ENCODE peak calls at places on chromosomes 3 and 15, in four cellular contexts. One of them, this sample, is unnamed.

GRCh38 chr3:14508966-14509795 is 31.0 kb downstream of the GRIP2 start:
- DNase-seq in suprapubic skin: peak
- DNase-seq in GM12892: peak
- DNase-seq in GM12878: no peak
- DNase-seq in this sample: no peak

GRCh38 chr3:148937477-148937876 is 53.9 kb upstream of the GYG1 start:
- DNase-seq in suprapubic skin: no peak
- DNase-seq in GM12892: no peak
- DNase-seq in GM12878: no peak
- DNase-seq in this sample: no peak

GRCh38 chr15:94460624-94461023 is 229.3 kb downstream of the MCTP2 start:
- DNase-seq in suprapubic skin: no peak
- DNase-seq in GM12892: no peak
- DNase-seq in GM12878: no peak
- DNase-seq in this sample: no peak

GRCh38 chr3:61601831-61602230 is 40.5 kb downstream of the PTPRG start:
- DNase-seq in suprapubic skin: no peak
- DNase-seq in GM12892: no peak
- DNase-seq in GM12878: no peak
- DNase-seq in this sample: no peak

GRCh38 chr3:152968388-152969024 is 133.6 kb downstream of the P2RY1 start:
- DNase-seq in suprapubic skin: no peak
- DNase-seq in GM12892: no peak
- DNase-seq in GM12878: no peak
- DNase-seq in this sample: no peak

GRCh38 chr3:172711457-172711800 is 562 bp upstream of the NCEH1 start:
- DNase-seq in suprapubic skin: no peak
- DNase-seq in GM12892: no peak
- DNase-seq in GM12878: no peak
- DNase-seq in this sample: no peak

GRCh38 chr15:75360856-75361255 is 7.6 kb downstream of the MAN2C1 start:
- DNase-seq in suprapubic skin: no peak
- DNase-seq in GM12892: no peak
- DNase-seq in GM12878: no peak
- DNase-seq in this sample: no peak

GRCh38 chr3:117820900-117821299 is 1111.3 kb downstream of the TUSC7 start:
- DNase-seq in suprapubic skin: no peak
- DNase-seq in GM12892: no peak
- DNase-seq in GM12878: no peak
- DNase-seq in this sample: no peak

GRCh38 chr3:52004158-52004787 is 8.6 kb upstream of the RPL29 start:
- DNase-seq in suprapubic skin: no peak
- DNase-seq in GM12892: no peak
- DNase-seq in GM12878: no peak
- DNase-seq in this sample: no peak

GRCh38 chr3:59766165-59766872 is 716.5 kb upstream of the CFAP20DC start:
- DNase-seq in suprapubic skin: no peak
- DNase-seq in GM12892: no peak
- DNase-seq in GM12878: no peak
- DNase-seq in this sample: no peak

GRCh38 chr3:98846101-98846500 is 55.4 kb downstream of the DCBLD2 start:
- DNase-seq in suprapubic skin: no peak
- DNase-seq in GM12892: no peak
- DNase-seq in GM12878: no peak
- DNase-seq in this sample: no peak

GRCh38 chr15:83205725-83206324 is 1.8 kb downstream of the HDGFL3 start:
- DNase-seq in suprapubic skin: no peak
- DNase-seq in GM12892: no peak
- DNase-seq in GM12878: no peak
- DNase-seq in this sample: no peak

GRCh38 chr3:113890256-113890900 is 51.8 kb downstream of the GRAMD1C start:
- DNase-seq in suprapubic skin: no peak
- DNase-seq in GM12892: no peak
- DNase-seq in GM12878: no peak
- DNase-seq in this sample: no peak

GRCh38 chr3:114764056-114764492 is 383.0 kb downstream of the ZBTB20 start:
- DNase-seq in suprapubic skin: no peak
- DNase-seq in GM12892: no peak
- DNase-seq in GM12878: no peak
- DNase-seq in this sample: no peak

GRCh38 chr15:32898991-32899613 is 181.3 kb downstream of the GREM1 start:
- DNase-seq in suprapubic skin: no peak
- DNase-seq in GM12892: no peak
- DNase-seq in GM12878: no peak
- DNase-seq in this sample: no peak

GRCh38 chr3:81022339-81022738 is 739.1 kb downstream of the GBE1 start:
- DNase-seq in suprapubic skin: no peak
- DNase-seq in GM12892: no peak
- DNase-seq in GM12878: no peak
- DNase-seq in this sample: no peak

GRCh38 chr15:50298340-50298739 is 32.8 kb upstream of the HDC start:
- DNase-seq in suprapubic skin: no peak
- DNase-seq in GM12892: no peak
- DNase-seq in GM12878: no peak
- DNase-seq in this sample: no peak

GRCh38 chr15:64905941-64906340 is 5.8 kb upstream of the ANKDD1A start:
- DNase-seq in suprapubic skin: no peak
- DNase-seq in GM12892: no peak
- DNase-seq in GM12878: no peak
- DNase-seq in this sample: no peak

GRCh38 chr3:72617420-72618024 is 230.7 kb downstream of the SHQ1 start:
- DNase-seq in suprapubic skin: no peak
- DNase-seq in GM12892: no peak
- DNase-seq in GM12878: no peak
- DNase-seq in this sample: no peak

GRCh38 chr15:58307313-58307961 is 124.4 kb upstream of the LIPC start:
- DNase-seq in suprapubic skin: no peak
- DNase-seq in GM12892: no peak
- DNase-seq in GM12878: no peak
- DNase-seq in this sample: no peak

GRCh38 chr3:156614642-156615511 is 59.5 kb upstream of the TIPARP start:
- DNase-seq in suprapubic skin: no peak
- DNase-seq in GM12892: no peak
- DNase-seq in GM12878: no peak
- DNase-seq in this sample: no peak

GRCh38 chr3:192685801-192686200 is 41.5 kb downstream of the FGF12 start:
- DNase-seq in suprapubic skin: no peak
- DNase-seq in GM12892: no peak
- DNase-seq in GM12878: no peak
- DNase-seq in this sample: no peak

GRCh38 chr3:114154321-114154821 is 24.5 kb downstream of the DRD3 start:
- DNase-seq in suprapubic skin: no peak
- DNase-seq in GM12892: no peak
- DNase-seq in GM12878: no peak
- DNase-seq in this sample: no peak

GRCh38 chr15:64536244-64536836 is 76.0 kb downstream of the ZNF609 start:
- DNase-seq in suprapubic skin: no peak
- DNase-seq in GM12892: no peak
- DNase-seq in GM12878: no peak
- DNase-seq in this sample: no peak

GRCh38 chr15:22954798-22955543 is 25.2 kb downstream of the CYFIP1 start:
- DNase-seq in suprapubic skin: no peak
- DNase-seq in GM12892: no peak
- DNase-seq in GM12878: no peak
- DNase-seq in this sample: no peak

GRCh38 chr3:72997421-72997961 is 880 bp downstream of the PPP4R2 start:
- DNase-seq in suprapubic skin: no peak
- DNase-seq in GM12892: no peak
- DNase-seq in GM12878: no peak
- DNase-seq in this sample: no peak

DNA sequence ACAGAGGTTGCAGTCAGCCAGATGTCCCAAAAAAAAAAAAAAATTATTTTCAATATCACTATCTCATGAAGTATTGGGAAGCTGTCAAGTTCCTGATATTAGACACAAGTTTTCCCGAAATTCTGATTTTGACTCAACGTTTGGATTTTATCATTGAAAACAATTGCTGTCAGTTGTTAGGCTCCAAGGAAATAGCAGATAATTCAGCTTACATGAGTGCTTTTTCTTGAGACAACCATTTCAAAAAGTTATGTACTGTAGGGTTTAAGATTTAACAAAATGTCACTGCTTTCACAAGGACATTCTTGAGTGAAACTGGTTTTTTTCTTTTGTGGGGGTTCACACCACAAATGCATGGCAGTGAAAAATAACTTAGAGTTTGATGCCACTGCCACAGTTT is 9.3 kb upstream of the SETD5 start:
- DNase-seq in suprapubic skin: no peak
- DNase-seq in GM12892: no peak
- DNase-seq in GM12878: no peak
- DNase-seq in this sample: no peak
- TF ChIP-seq POLR2AphosphoS5 in suprapubic skin: no peak
- TF ChIP-seq POLR2AphosphoS5 in GM12892: peak
- TF ChIP-seq POLR2AphosphoS5 in GM12878: peak
- TF ChIP-seq POLR2AphosphoS5 in this sample: no peak

DNA sequence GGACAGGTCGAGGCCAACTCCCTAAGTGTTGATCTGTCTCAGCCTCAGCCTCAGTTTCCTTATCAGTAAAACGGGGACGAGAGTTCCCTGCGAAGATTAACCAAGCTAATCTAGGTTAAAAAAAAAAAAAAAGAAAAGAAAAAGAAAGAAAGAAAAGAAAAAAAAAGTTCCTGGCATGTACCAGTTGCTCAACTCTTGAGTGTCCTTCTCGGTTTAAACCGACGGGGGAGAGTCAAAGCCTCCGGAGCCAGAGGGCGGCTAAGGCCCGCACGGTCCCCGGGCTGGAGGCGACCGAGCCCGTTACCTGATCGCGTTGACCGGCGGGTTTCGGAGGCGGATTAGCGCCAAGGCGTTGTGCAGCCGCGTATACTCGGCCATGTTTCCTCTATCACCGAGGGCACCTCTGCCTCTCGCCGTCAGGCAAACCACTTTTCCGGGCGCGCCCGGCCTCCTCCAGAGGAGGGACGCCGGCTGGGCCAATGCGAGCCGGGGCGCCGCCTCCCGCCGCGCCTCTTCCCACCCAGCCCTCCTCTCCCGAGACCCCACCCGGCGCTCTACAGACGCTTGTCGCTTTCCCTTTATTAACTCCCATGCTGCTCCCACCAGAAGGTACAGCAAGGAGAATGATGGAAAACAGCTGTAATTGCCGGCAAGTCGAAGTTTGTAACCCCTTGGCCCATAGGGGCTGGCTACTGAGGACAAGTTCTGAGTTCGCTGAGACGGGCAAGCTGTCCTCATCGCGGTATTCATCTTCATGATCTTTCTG is at the start of gene EHHADH:
- DNase-seq in suprapubic skin: peak
- DNase-seq in GM12892: peak
- DNase-seq in GM12878: no peak
- DNase-seq in this sample: peak
- TF ChIP-seq POLR2AphosphoS5 in suprapubic skin: no peak
- TF ChIP-seq POLR2AphosphoS5 in GM12892: peak
- TF ChIP-seq POLR2AphosphoS5 in GM12878: peak
- TF ChIP-seq POLR2AphosphoS5 in this sample: peak

DNA sequence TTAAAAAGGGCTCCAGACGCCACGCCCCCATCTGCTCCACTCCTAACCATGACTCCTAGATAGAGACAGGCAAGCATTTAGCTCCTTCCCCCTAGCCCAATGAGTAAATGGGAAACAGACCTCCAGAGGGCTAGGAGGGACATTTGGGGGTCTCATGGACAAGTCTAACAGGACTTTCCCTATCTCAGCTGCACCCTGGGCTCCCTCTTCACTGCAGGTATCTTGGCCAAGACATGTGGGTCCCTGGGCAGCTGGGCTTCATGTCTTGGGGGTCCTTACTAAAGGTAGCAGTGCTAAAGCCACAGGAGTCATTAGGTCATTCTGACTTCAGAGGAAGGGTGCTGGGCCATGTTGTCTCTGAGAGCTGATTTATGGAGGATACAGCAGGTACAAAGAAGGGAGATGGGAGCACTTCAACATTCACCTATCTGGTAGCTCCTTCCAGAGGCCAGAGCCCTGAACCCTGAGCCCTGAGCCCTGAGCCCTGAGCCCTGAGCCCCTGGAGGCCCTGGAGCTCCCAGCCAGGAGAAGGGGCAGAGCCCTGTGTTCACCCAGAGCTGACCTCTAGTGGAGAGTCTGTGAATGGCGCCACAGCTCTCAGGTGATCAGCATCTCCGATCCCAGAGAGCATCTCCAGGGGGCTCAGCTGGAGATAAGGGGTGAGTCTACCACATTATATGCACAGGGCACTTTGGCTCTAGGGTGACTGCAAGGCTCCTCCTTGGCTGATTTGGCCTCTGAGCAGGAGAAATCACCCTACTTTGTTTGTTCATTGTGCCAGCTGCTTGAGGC is 40.1 kb upstream of the EPHB1 start:
- DNase-seq in suprapubic skin: no peak
- DNase-seq in GM12892: peak
- DNase-seq in GM12878: no peak
- DNase-seq in this sample: peak
- TF ChIP-seq POLR2AphosphoS5 in suprapubic skin: no peak
- TF ChIP-seq POLR2AphosphoS5 in GM12892: no peak
- TF ChIP-seq POLR2AphosphoS5 in GM12878: no peak
- TF ChIP-seq POLR2AphosphoS5 in this sample: no peak

GRCh38 chr3:175837962-175838361 is 978.8 kb downstream of the NAALADL2 start:
- DNase-seq in suprapubic skin: no peak
- DNase-seq in GM12892: no peak
- DNase-seq in GM12878: no peak
- DNase-seq in this sample: no peak
- TF ChIP-seq POLR2AphosphoS5 in suprapubic skin: no peak
- TF ChIP-seq POLR2AphosphoS5 in GM12892: no peak
- TF ChIP-seq POLR2AphosphoS5 in GM12878: no peak
- TF ChIP-seq POLR2AphosphoS5 in this sample: no peak